ENCODE peak calls at places on chromosome 22, in seven cellular contexts. D is heart left ventricle; V is IMR-90; S is activated T-helper 1 cell treated with anti-CD3 and anti-CD28 coated beads, Interleukin-12 subunit alpha, Interleukin-12 subunit beta, Interleukin-2, Interleukin-4 antibody, amounts not matched to agents 30 ng/mL and 10 ng/mL and 1 ng/mL, durations not matched to agents 14 hours and 24 hours and 36 hours; U is GM06990; C is activated T-cell treated with anti-CD3 and anti-CD28 coated beads, Interleukin-2, amount 50 U/mL, for 1 hour; E is effector CD4-positive, alpha-beta T cell. P is an unnamed sample.

GRCh38 chr22:43892183-43892894 is 526 bp upstream of the PNPLA5 start:
- DNase-seq in D (no peak), V (no peak), S (no peak), U (no peak), C (no peak), E (no peak), P (no peak)

GRCh38 chr22:49947296-49947622 is 13.3 kb upstream of the PIM3 start:
- DNase-seq in D (no peak), V (no peak), S (no peak), U (no peak), C (no peak), E (no peak), P (no peak)

GRCh38 chr22:21711851-21712250 is 23.7 kb downstream of the YPEL1 start:
- DNase-seq in D (no peak), V (no peak), S (no peak), U (no peak), C (no peak), E (no peak), P (no peak)

GRCh38 chr22:34306361-34306760 is 386.1 kb upstream of the LARGE1 start:
- DNase-seq in D (no peak), V (no peak), S (no peak), U (no peak), C (no peak), E (no peak), P (no peak)

GRCh38 chr22:35552186-35552842 is 11.7 kb downstream of the RASD2 start:
- DNase-seq in D (no peak), V (no peak), S (peak; percentile 78), U (peak; percentile 42), C (peak; percentile 82), E (peak; percentile 72), P (peak; percentile 30)

GRCh38 chr22:27381552-27381951 is 420.0 kb downstream of the MN1 start:
- DNase-seq in D (no peak), V (no peak), S (no peak), U (no peak), C (no peak), E (no peak), P (no peak)

GRCh38 chr22:23239429-23239828 is 59.1 kb downstream of the BCR start:
- DNase-seq in D (no peak), V (no peak), S (no peak), U (no peak), C (no peak), E (no peak), P (no peak)

GRCh38 chr22:44823806-44824205 is 71.4 kb downstream of the ARHGAP8 start:
- DNase-seq in D (no peak), V (no peak), S (no peak), U (no peak), C (no peak), E (no peak), P (no peak)

GRCh38 chr22:20106849-20107237 is 9.1 kb upstream of the RANBP1 start:
- DNase-seq in D (peak; percentile 37), V (no peak), S (no peak), U (no peak), C (no peak), E (no peak), P (no peak)

GRCh38 chr22:36366291-36366708 is 21.5 kb downstream of the MYH9 start:
- DNase-seq in D (no peak), V (peak; percentile 68), S (no peak), U (no peak), C (no peak), E (peak; percentile 26), P (no peak)

GRCh38 chr22:40855960-40856512 is 403 bp downstream of the ST13 start:
- DNase-seq in D (no peak), V (peak; percentile 18), S (no peak), U (peak; percentile 61), C (no peak), E (no peak), P (no peak)

GRCh38 chr22:47225931-47226633 is 463.6 kb downstream of the TBC1D22A start:
- DNase-seq in D (no peak), V (no peak), S (no peak), U (no peak), C (no peak), E (no peak), P (no peak)

GRCh38 chr22:39748877-39749276 is 144.7 kb downstream of the ENTHD1 start:
- DNase-seq in D (no peak), V (peak; percentile 97), S (no peak), U (peak; percentile 35), C (no peak), E (no peak), P (no peak)

GRCh38 chr22:19644314-19645223 is 69.7 kb upstream of the SEPTIN5 start:
- DNase-seq in D (no peak), V (no peak), S (no peak), U (no peak), C (no peak), E (no peak), P (no peak)

GRCh38 chr22:39207141-39208012 is 37.4 kb downstream of the PDGFB start:
- DNase-seq in D (no peak), V (peak; percentile 11), S (no peak), U (no peak), C (no peak), E (no peak), P (no peak)

P was measured in A549.